ENCODE peak calls at places on chromosomes 12 and 14, in four cellular contexts. T is naive B cell; Y is activated CD8-positive, alpha-beta memory T cell treated with anti-CD3 and anti-CD28 coated beads for 24 hours; Z is GM20000. J is an unnamed sample.

GRCh38 chr12:76346236-76346635 is 2.0 kb downstream of the BBS10 start:
- DNase-seq in Y (no peak), T (no peak), Z (no peak), J (no peak)

GRCh38 chr14:78967111-78967809 is 797.1 kb downstream of the NRXN3 start:
- DNase-seq in T (no peak), Z (no peak), Y (no peak), J (no peak)

GRCh38 chr12:108298761-108299275 is 40.3 kb downstream of the CMKLR1 start:
- DNase-seq in T (no peak), Y (no peak), Z (no peak), J (no peak)

GRCh38 chr12:57836442-57837375 is 9.8 kb downstream of the CTDSP2 start:
- DNase-seq in Z (peak), Y (no peak), T (peak), J (no peak)

GRCh38 chr12:108508243-108508642 is 6.8 kb upstream of the FICD start:
- DNase-seq in Z (no peak), T (no peak), Y (peak), J (no peak)

GRCh38 chr12:15446798-15447197 is 124.5 kb downstream of the PTPRO start:
- DNase-seq in Y (no peak), T (no peak), Z (no peak), J (no peak)

GRCh38 chr14:95269493-95269892 is 50.2 kb downstream of the CLMN start:
- DNase-seq in Z (no peak), Y (no peak), T (no peak), J (no peak)

GRCh38 chr12:92132282-92132681 is 13.4 kb downstream of the BTG1 start:
- DNase-seq in Y (no peak), Z (no peak), T (no peak), J (no peak)